ENCODE peak calls at places on chromosomes 11 and 22, in four cellular contexts. One of them, this sample, is unnamed.

GRCh38 chr11:24516658-24517057 is 19.8 kb downstream of the LUZP2 start:
- DNase-seq in H1: no peak
- DNase-seq in HepG2: no peak
- DNase-seq in GM12878: no peak
- DNase-seq in this sample: no peak

GRCh38 chr11:65366340-65366773 is 11.8 kb downstream of the TIGD3 start:
- DNase-seq in GM12878: no peak
- DNase-seq in HepG2: peak; percentile 84
- DNase-seq in H1: no peak
- DNase-seq in this sample: peak; percentile 71

GRCh38 chr22:26416670-26417270 is 12.3 kb upstream of the ASPHD2 start:
- DNase-seq in GM12878: no peak
- DNase-seq in HepG2: no peak
- DNase-seq in H1: peak; percentile 54
- DNase-seq in this sample: no peak

GRCh38 chr11:72930011-72930410 is 115.8 kb downstream of the ATG16L2 start:
- DNase-seq in HepG2: no peak
- DNase-seq in GM12878: no peak
- DNase-seq in H1: no peak
- DNase-seq in this sample: no peak

GRCh38 chr22:40728731-40729189 is 49.5 kb downstream of the MCHR1 start:
- DNase-seq in HepG2: no peak
- DNase-seq in GM12878: no peak
- DNase-seq in H1: no peak
- DNase-seq in this sample: no peak

GRCh38 chr11:119027561-119028345 is 2.9 kb downstream of the SLC37A4 start:
- DNase-seq in GM12878: no peak
- DNase-seq in HepG2: no peak
- DNase-seq in H1: no peak
- DNase-seq in this sample: no peak

GRCh38 chr22:36814796-36815195 is 2.0 kb downstream of the PVALB start:
- DNase-seq in H1: no peak
- DNase-seq in GM12878: no peak
- DNase-seq in HepG2: no peak
- DNase-seq in this sample: no peak

GRCh38 chr11:114304065-114304464 is 7.9 kb downstream of the NNMT start:
- DNase-seq in H1: no peak
- DNase-seq in GM12878: no peak
- DNase-seq in HepG2: no peak
- DNase-seq in this sample: no peak

GRCh38 chr11:44852952-44853351 is 97.7 kb downstream of the TP53I11 start:
- DNase-seq in GM12878: no peak
- DNase-seq in HepG2: no peak
- DNase-seq in H1: no peak
- DNase-seq in this sample: no peak

GRCh38 chr11:3989251-3989650 is 105.3 kb upstream of the RRM1 start:
- DNase-seq in H1: peak; percentile 60
- DNase-seq in HepG2: no peak
- DNase-seq in GM12878: no peak
- DNase-seq in this sample: no peak

GRCh38 chr22:45582955-45583320 is 80.3 kb downstream of the FBLN1 start:
- DNase-seq in GM12878: no peak
- DNase-seq in H1: no peak
- DNase-seq in HepG2: no peak
- DNase-seq in this sample: no peak

GRCh38 chr11:20310137-20310536 is 53.4 kb upstream of the HTATIP2 start:
- DNase-seq in H1: no peak
- DNase-seq in GM12878: no peak
- DNase-seq in HepG2: no peak
- DNase-seq in this sample: no peak

GRCh38 chr11:10454902-10455631 is at the start of gene AMPD3:
- DNase-seq in GM12878: peak; percentile 48
- DNase-seq in H1: peak; percentile 45
- DNase-seq in HepG2: peak; percentile 65
- DNase-seq in this sample: peak; percentile 65

GRCh38 chr11:111983187-111983986 is 41.8 kb upstream of the DLAT start:
- DNase-seq in H1: peak; percentile 62
- DNase-seq in GM12878: no peak
- DNase-seq in HepG2: peak; percentile 91
- DNase-seq in this sample: peak; percentile 86

GRCh38 chr11:9028591-9028990 is 24.8 kb upstream of the NRIP3 start:
- DNase-seq in H1: no peak
- DNase-seq in HepG2: no peak
- DNase-seq in GM12878: no peak
- DNase-seq in this sample: no peak

GRCh38 chr11:116511684-116512083 is 261.1 kb downstream of the BUD13 start:
- DNase-seq in GM12878: no peak
- DNase-seq in H1: peak; percentile 35
- DNase-seq in HepG2: no peak
- DNase-seq in this sample: no peak

GRCh38 chr11:19326499-19326898 is 85.8 kb upstream of the E2F8 start:
- DNase-seq in H1: no peak
- DNase-seq in GM12878: no peak
- DNase-seq in HepG2: no peak
- DNase-seq in this sample: no peak

GRCh38 chr11:112369374-112369773 is 108.7 kb upstream of the PLET1 start:
- DNase-seq in HepG2: no peak
- DNase-seq in GM12878: no peak
- DNase-seq in H1: no peak
- DNase-seq in this sample: no peak

GRCh38 chr11:131600591-131600990 is 230.2 kb downstream of the NTM start:
- DNase-seq in HepG2: no peak
- DNase-seq in GM12878: no peak
- DNase-seq in H1: no peak
- DNase-seq in this sample: no peak

GRCh38 chr22:50604256-50604580 is 3.6 kb downstream of the MAPK8IP2 start:
- DNase-seq in GM12878: no peak
- DNase-seq in H1: no peak
- DNase-seq in HepG2: no peak
- DNase-seq in this sample: no peak

GRCh38 chr11:35617687-35618496 is at the start of gene FJX1:
- DNase-seq in HepG2: peak; percentile 17
- DNase-seq in H1: peak; percentile 86
- DNase-seq in GM12878: no peak
- DNase-seq in this sample: peak; percentile 79

GRCh38 chr11:4607782-4608666 is at the start of gene TRIM68:
- DNase-seq in H1: peak; percentile 92
- DNase-seq in HepG2: no peak
- DNase-seq in GM12878: peak; percentile 82
- DNase-seq in this sample: peak; percentile 97

GRCh38 chr11:37110383-37110782 is 512.3 kb upstream of the RAG2 start:
- DNase-seq in HepG2: no peak
- DNase-seq in H1: no peak
- DNase-seq in GM12878: no peak
- DNase-seq in this sample: no peak

GRCh38 chr22:30301995-30302809 is 12.9 kb upstream of the CASTOR1 start:
- DNase-seq in GM12878: no peak
- DNase-seq in H1: no peak
- DNase-seq in HepG2: no peak
- DNase-seq in this sample: no peak

GRCh38 chr11:10777393-10777793 is 26.3 kb downstream of the CTR9 start:
- DNase-seq in GM12878: no peak
- DNase-seq in HepG2: peak; percentile 70
- DNase-seq in H1: no peak
- DNase-seq in this sample: no peak

GRCh38 chr11:124278261-124278660 is 22.1 kb downstream of the OR8G5 start:
- DNase-seq in HepG2: no peak
- DNase-seq in H1: no peak
- DNase-seq in GM12878: no peak
- DNase-seq in this sample: no peak

GRCh38 chr11:85809881-85810280 is 1.1 kb downstream of the SYTL2 start:
- DNase-seq in H1: peak; percentile 56
- DNase-seq in GM12878: no peak
- DNase-seq in HepG2: peak; percentile 9
- DNase-seq in this sample: no peak

GRCh38 chr11:8087185-8087584 is 6.2 kb downstream of the TUB start:
- DNase-seq in GM12878: no peak
- DNase-seq in H1: no peak
- DNase-seq in HepG2: no peak
- DNase-seq in this sample: no peak

GRCh38 chr11:130213143-130213978 is 53.8 kb downstream of the ST14 start:
- DNase-seq in HepG2: peak; percentile 21
- DNase-seq in H1: peak; percentile 96
- DNase-seq in GM12878: no peak
- DNase-seq in this sample: peak; percentile 76

GRCh38 chr22:17820879-17821439 is 46.7 kb upstream of the BID start:
- DNase-seq in HepG2: no peak
- DNase-seq in GM12878: no peak
- DNase-seq in H1: no peak
- DNase-seq in this sample: no peak

GRCh38 chr11:45155627-45156180 is 9.3 kb downstream of the PRDM11 start:
- DNase-seq in HepG2: no peak
- DNase-seq in H1: no peak
- DNase-seq in GM12878: no peak
- DNase-seq in this sample: no peak

DNA sequence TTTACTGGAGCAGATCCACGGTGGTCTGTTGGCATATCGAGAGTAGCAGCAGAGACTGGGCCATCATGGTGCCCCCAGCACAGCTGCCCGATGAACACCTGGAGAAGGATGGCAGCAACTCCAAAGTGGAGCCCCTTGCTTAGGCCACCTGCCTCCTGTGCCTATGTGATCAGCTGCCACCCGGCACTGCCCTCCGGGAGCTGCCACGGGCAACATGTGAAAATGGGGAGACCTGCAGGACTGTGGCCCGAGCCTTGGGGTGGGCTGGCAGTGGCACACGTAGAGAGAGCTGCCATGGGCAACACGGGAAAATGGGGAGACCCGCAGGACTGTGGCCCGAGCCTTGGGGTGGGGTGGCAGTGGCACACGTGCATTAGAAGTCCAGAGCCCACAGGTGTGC is 3.1 kb downstream of the FXYD2 start:
- DNase-seq in GM12878: no peak
- DNase-seq in HepG2: no peak
- DNase-seq in H1: no peak
- DNase-seq in this sample: no peak
- TF ChIP-seq BRCA1 in GM12878: no peak
- TF ChIP-seq BRCA1 in HepG2: no peak
- TF ChIP-seq BRCA1 in H1: no peak
- TF ChIP-seq BRCA1 in this sample: no peak

GRCh38 chr22:24566899-24567511 is 11.2 kb downstream of the SNRPD3 start:
- DNase-seq in GM12878: no peak
- DNase-seq in H1: no peak
- DNase-seq in HepG2: no peak
- DNase-seq in this sample: no peak

GRCh38 chr22:24563246-24563645 is 7.4 kb downstream of the SNRPD3 start:
- DNase-seq in HepG2: no peak
- DNase-seq in H1: no peak
- DNase-seq in GM12878: no peak
- DNase-seq in this sample: no peak

GRCh38 chr22:24567668-24568067 is 11.9 kb downstream of the SNRPD3 start:
- DNase-seq in GM12878: no peak
- DNase-seq in HepG2: no peak
- DNase-seq in H1: no peak
- DNase-seq in this sample: no peak

GRCh38 chr22:24565077-24565476 is 9.3 kb downstream of the SNRPD3 start:
- DNase-seq in HepG2: no peak
- DNase-seq in GM12878: no peak
- DNase-seq in H1: no peak
- DNase-seq in this sample: no peak

DNA sequence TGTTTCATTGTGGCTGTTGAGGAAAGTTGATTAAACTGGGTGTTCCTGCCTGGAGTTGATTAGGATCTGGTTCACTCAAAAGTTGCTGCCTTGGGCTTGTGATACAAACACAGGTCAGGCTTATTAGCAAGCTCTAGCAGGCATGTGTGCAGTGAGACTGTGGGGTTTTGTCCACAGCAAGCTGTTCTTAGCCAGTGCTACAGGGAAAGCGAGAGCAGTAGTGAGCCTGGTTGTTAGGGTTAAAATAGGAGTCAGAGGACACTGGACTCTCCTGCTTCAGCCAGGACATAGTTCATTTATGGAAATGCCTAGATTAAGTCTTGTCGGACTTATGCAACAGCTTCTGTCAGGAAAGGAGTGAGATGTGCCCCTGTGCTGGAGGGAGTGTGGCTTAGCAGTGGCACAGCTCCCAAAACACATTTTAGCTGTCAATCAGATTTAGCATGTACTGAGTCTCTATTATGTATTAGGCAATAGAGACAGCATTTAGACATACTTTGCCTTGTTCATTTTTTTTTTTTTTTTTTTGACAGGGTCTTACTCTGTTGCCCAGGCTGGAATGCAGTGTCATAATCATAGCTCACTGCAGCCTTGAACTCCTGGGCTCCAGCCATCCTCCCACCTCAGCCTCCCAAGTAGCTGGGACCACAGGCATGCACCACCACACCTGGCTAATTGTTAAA is 8.7 kb downstream of the SNRPD3 start:
- DNase-seq in GM12878: no peak
- DNase-seq in HepG2: peak; percentile 70
- DNase-seq in H1: no peak
- DNase-seq in this sample: no peak
- TF ChIP-seq BRCA1 in GM12878: no peak
- TF ChIP-seq BRCA1 in HepG2: no peak
- TF ChIP-seq BRCA1 in H1: no peak
- TF ChIP-seq BRCA1 in this sample: no peak

GRCh38 chr22:46801826-46802607 is 39.6 kb downstream of the TBC1D22A start:
- DNase-seq in H1: no peak
- DNase-seq in HepG2: no peak
- DNase-seq in GM12878: no peak
- DNase-seq in this sample: no peak
- TF ChIP-seq BRCA1 in H1: no peak
- TF ChIP-seq BRCA1 in HepG2: no peak
- TF ChIP-seq BRCA1 in GM12878: no peak
- TF ChIP-seq BRCA1 in this sample: no peak

DNA sequence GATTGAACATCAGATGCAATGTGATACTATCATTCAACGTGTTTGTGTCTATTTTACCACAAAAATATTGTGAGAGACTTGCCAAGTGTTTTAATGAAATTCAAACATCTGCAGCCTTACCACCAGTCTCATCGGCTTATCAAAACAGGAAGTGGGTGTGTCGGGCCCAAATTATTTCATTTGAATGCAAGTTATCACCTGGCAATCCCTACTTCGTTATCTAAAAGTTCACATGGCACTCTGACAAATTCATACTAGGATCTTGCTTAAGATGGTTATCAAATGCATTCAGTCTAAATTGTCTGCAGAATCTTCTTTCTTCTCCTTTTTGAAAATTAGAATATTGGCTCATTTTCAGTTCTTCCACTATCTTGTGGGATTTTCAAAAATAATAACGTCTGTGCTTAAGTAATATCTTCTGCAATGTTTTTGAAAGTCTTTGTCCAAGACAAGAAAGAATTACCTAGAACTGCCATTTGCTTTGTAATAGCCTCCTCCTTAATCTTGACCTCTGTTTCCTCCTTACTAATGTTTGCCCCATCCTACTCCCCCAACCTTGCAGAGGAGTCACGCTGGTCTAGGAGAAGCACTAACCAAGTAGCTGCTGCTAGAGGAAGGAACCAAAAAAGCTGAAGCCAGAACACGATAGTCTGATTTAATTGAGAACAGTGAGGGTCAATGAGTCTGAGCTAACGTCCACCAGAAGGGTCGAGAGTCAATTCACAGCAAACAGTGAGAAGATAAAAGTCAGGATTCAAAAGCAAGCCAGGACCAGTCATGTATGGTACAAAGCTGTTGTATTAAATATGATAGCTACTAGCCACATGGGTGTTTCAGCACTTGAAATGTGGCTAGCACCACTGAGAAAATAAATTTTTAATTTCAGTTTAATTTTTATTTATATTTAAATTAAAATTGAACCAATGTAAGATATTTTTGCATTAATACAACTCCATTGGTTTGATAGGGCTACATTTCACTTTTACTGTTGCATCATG is 10.2 kb upstream of the BIRC3 start:
- DNase-seq in H1: no peak
- DNase-seq in GM12878: no peak
- DNase-seq in HepG2: no peak
- DNase-seq in this sample: no peak
- TF ChIP-seq BRCA1 in H1: no peak
- TF ChIP-seq BRCA1 in GM12878: no peak
- TF ChIP-seq BRCA1 in HepG2: no peak
- TF ChIP-seq BRCA1 in this sample: no peak

This sample was measured in K562.